ENCODE peak calls at places on chromosomes 4 and X, in nine cellular contexts. F, I, L, E, S, G, P, V and O are unnamed samples.

GRCh38 chrX:79161655-79162054 is 17.2 kb downstream of the GPR174 start:
- DNase-seq in P (no peak), V (no peak), S (no peak), L (no peak), I (no peak), F (no peak), G (no peak), E (no peak), O (no peak)

GRCh38 chrX:57952320-57952678 is 42.0 kb upstream of the ZXDA start:
- DNase-seq in S (no peak), E (no peak), G (peak; percentile 22), I (no peak), L (no peak), V (no peak), F (peak; percentile 66), P (no peak), O (no peak)

GRCh38 chrX:129115104-129115503 is 408.2 kb downstream of the SMARCA1 start:
- DNase-seq in G (no peak), E (peak; percentile 60), F (no peak), I (no peak), P (peak; percentile 13), L (no peak), S (peak; percentile 52), V (no peak), O (no peak)

GRCh38 chr4:147734496-147734895 is 2.6 kb downstream of the ARHGAP10 start:
- DNase-seq in L (no peak), S (no peak), I (no peak), G (no peak), F (no peak), V (no peak), P (no peak), E (no peak), O (no peak)

GRCh38 chrX:41259516-41259915 is 74.4 kb upstream of the DDX3X start:
- DNase-seq in I (no peak), P (no peak), E (no peak), S (no peak), V (no peak), L (no peak), G (no peak), F (no peak), O (no peak)

GRCh38 chr4:140867338-140867737 is 111.2 kb upstream of the TBC1D9 start:
- DNase-seq in E (no peak), F (no peak), S (no peak), I (no peak), P (no peak), L (no peak), V (no peak), G (no peak), O (no peak)

GRCh38 chrX:6707497-6707896 is 172.6 kb upstream of the VCX3A start:
- DNase-seq in F (no peak), S (no peak), V (no peak), P (no peak), I (no peak), E (no peak), L (no peak), G (no peak), O (no peak)

GRCh38 chrX:17580529-17581155 is 156.7 kb upstream of the SCML1 start:
- DNase-seq in G (peak; percentile 24), P (peak; percentile 39), F (peak; percentile 69), I (no peak), S (no peak), L (no peak), E (no peak), V (no peak), O (no peak)

GRCh38 chr4:13881880-13882279 is 254.4 kb upstream of the BOD1L1 start:
- DNase-seq in L (no peak), G (no peak), F (no peak), V (no peak), S (no peak), E (no peak), P (no peak), I (no peak), O (no peak)

GRCh38 chrX:39242187-39242586 is 440.9 kb downstream of the MID1IP1 start:
- DNase-seq in G (no peak), F (no peak), L (no peak), S (peak; percentile 50), E (no peak), V (no peak), P (peak; percentile 1), I (no peak), O (peak; percentile 31)

GRCh38 chr4:147924604-147925412 is 192.9 kb downstream of the ARHGAP10 start:
- DNase-seq in E (peak; percentile 53), G (peak; percentile 45), L (no peak), S (no peak), F (no peak), I (no peak), V (peak; percentile 18), P (peak; percentile 65), O (peak; percentile 31)

GRCh38 chrX:14352511-14352910 is 176.8 kb upstream of the GLRA2 start:
- DNase-seq in S (no peak), F (no peak), P (no peak), I (no peak), L (no peak), E (no peak), G (no peak), V (no peak), O (no peak)

DNA sequence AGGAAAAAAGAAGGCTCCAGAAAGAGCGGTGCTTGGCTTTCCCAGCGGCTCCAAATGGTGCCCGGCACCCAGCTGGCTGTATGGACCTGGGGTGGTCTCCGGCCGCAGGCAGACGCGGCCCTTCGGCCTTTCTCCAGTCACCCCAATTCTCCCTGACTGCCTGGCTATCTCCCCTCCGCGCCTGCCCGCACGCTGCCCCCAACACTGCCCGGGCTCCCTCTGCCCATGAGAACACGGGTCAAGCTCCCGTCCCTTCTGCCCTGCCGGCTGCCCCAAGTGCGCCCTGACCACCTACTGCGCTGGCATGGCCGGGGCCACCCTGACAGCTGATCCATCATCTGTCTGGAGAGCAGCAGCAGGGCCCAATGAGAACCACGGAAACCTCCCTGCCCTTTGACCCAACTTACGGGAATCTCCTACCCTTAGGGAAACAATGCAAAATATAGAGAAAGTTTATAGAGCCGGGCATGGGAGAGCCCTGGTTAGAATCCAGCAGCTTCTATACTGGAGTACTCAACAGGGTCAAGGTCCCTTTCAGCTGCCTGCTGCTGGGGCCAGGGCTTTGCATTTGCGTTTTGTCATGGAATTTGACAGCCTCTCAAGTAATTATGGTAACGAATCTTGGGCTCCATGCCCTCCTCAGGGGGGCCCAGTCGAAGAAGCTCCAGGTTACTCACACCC is 1.2 kb upstream of the FAM3A start:
- DNase-seq in L (no peak), P (no peak), G (no peak), V (no peak), S (no peak), E (peak; percentile 49), I (no peak), F (peak; percentile 71), O (no peak)
- H3K27ac ChIP-seq in L (peak overlapping the region; percentile 92), P (peak overlapping the region; percentile 12), G (peak overlapping the region; percentile 87), V (peak overlapping the region; percentile 99), S (peak overlapping the region; percentile 90), E (peak overlapping the region; percentile 62), I (peak overlapping the region; percentile 90), F (peak overlapping the region; percentile 88), O (peak overlapping the region; percentile 90)

GRCh38 chr4:25818293-25819240 is 44.2 kb downstream of the SEL1L3 start:
- DNase-seq in P (no peak), L (no peak), V (no peak), I (no peak), G (no peak), F (no peak), E (no peak), S (no peak), O (no peak)

GRCh38 chr4:25814737-25815136 is 48.1 kb downstream of the SEL1L3 start:
- DNase-seq in G (no peak), V (no peak), F (no peak), E (no peak), S (no peak), P (no peak), L (no peak), I (no peak), O (no peak)

GRCh38 chr4:25817059-25817681 is 45.6 kb downstream of the SEL1L3 start:
- DNase-seq in I (no peak), V (no peak), E (no peak), F (no peak), P (no peak), G (no peak), L (no peak), S (no peak), O (no peak)

GRCh38 chr4:25815586-25815985 is 47.2 kb downstream of the SEL1L3 start:
- DNase-seq in P (no peak), I (no peak), V (no peak), L (no peak), S (no peak), G (no peak), F (no peak), E (no peak), O (no peak)

DNA sequence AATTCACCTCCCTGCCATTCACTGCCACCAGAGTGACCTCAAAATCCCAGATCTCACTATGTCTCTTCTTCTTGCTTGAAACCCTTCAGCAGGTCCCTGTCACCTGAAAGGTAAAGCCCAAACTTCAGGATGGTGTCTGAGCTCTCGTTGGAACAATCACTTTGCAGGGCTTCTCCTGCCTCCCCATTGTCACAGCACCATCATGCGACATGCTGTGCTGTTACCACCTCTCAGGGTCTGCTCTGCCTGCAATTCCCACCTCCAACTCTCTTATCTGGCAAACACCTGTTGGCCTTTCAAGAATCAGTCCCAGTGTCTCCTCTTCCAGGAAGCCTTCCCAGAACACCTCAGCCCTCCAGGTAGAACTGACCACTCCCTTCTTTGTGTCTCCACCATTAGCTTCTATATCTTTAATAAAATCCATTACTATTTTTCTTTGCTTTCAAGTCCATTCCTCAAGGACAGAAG is 46.2 kb downstream of the SEL1L3 start:
- DNase-seq in I (no peak), G (no peak), L (no peak), E (no peak), S (no peak), F (no peak), P (no peak), V (no peak), O (no peak)
- H3K4me1 ChIP-seq in I (peaks cover 24% of the 10 kb centered on the region), G (peaks cover 5% of the 10 kb centered on the region), L (no peaks in the 10 kb centered on the region), E (peaks cover 2% of the 10 kb centered on the region), S (no peaks in the 10 kb centered on the region), F (no peaks in the 10 kb centered on the region), P (peaks cover 15% of the 10 kb centered on the region), V (peaks cover 4% of the 10 kb centered on the region), O (peaks cover 8% of the 10 kb centered on the region)

DNA sequence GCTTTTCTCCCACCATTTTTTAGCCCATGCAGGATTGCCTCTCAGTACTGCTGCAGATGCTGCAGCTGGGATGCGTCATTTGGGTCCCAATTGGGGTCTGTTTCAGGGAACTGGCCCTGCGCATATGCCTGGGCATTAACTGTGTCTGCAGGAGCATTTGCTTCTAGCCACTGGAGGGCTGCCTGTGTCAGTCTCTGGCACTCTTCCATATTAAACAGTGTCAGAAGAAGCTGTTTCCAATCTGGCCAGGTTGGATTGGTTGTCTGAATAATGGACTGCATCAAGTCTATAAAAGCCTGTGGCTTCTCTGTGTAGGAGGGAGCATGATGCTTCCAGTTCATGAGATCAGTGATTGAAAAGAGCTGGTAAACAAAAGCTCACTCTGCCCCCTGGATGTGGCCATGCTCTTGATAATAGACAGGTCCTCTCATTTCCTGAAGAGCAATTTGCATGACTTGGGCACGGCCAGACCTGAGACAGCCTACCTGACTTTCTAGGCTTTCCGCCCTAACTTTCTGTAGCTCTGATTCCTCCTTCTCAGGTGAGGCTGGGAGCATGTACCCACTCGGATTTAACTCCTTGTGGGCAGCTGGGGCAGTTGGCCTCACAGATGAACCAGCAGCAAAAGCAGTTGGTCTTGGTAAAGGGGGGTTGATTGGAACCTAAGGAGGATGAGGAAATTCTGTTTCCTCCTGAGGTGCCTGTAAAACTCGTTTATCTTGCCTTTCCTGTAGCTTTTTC is 29.2 kb downstream of the SULT1E1 start:
- DNase-seq in P (peak; percentile 64), I (no peak), S (no peak), F (no peak), L (no peak), E (no peak), V (no peak), G (no peak), O (peak; percentile 47)
- TF ChIP-seq POLR2A in P (no peak), I (no peak), S (no peak), F (no peak), L (no peak), E (no peak), V (no peak), G (no peak), O (no peak)

GRCh38 chr4:126898815-126899214 is 733.9 kb upstream of the INTU start:
- DNase-seq in F (no peak), E (no peak), I (no peak), V (no peak), P (no peak), G (no peak), S (no peak), L (no peak), O (no peak)
- H3K27ac ChIP-seq in F (peak overlapping the region; percentile 78), E (no peak overlapping the region), I (peak overlapping the region; percentile 75), V (no peak overlapping the region), P (no peak overlapping the region), G (no peak overlapping the region), S (no peak overlapping the region), L (no peak overlapping the region), O (no peak overlapping the region)